ENCODE peak calls at places on chromosomes 4 and X, in six cellular contexts. N is IMR-90, S is AG09309, T is tibial nerve, Q is BJ, R is lung. G is an unnamed sample.

GRCh38 chr4:25857403-25857802 is 5.4 kb downstream of the SEL1L3 start:
- DNase-seq in N (no peak), S (no peak), T (no peak), Q (no peak), R (no peak), G (no peak)

GRCh38 chr4:150173854-150174398 is 95.7 kb downstream of the DCLK2 start:
- DNase-seq in N (no peak), S (no peak), T (no peak), Q (no peak), R (no peak), G (no peak)

GRCh38 chr4:749771-750666 is 44.4 kb downstream of the PCGF3 start:
- DNase-seq in N (peak), S (no peak), T (peak), Q (no peak), R (no peak), G (no peak)

GRCh38 chr4:19783667-19784223 is 468.0 kb upstream of the SLIT2 start:
- DNase-seq in N (no peak), S (no peak), T (no peak), Q (no peak), R (no peak), G (no peak)

GRCh38 chrX:72430405-72430968 is 124.8 kb upstream of the CITED1 start:
- DNase-seq in N (no peak), S (no peak), T (no peak), Q (no peak), R (no peak), G (no peak)

GRCh38 chr4:107666134-107666533 is 53.9 kb downstream of the PAPSS1 start:
- DNase-seq in N (peak), S (no peak), T (no peak), Q (peak), R (no peak), G (no peak)

GRCh38 chrX:41621236-41621651 is 67.5 kb upstream of the GPR34 start:
- DNase-seq in N (peak), S (no peak), T (no peak), Q (no peak), R (no peak), G (peak)

GRCh38 chrX:15299945-15300851 is 15.2 kb downstream of the ASB11 start:
- DNase-seq in N (peak), S (no peak), T (no peak), Q (no peak), R (no peak), G (peak)

GRCh38 chr4:73661646-73662119 is 41.4 kb upstream of the RASSF6 start:
- DNase-seq in N (peak), S (peak), T (no peak), Q (peak), R (no peak), G (peak)
- TF ChIP-seq CTCF in N (peak), S (peak), T (no peak), Q (peak), R (no peak), G (peak)

GRCh38 chr4:123415977-123416376 is 19.4 kb downstream of the SPRY1 start:
- DNase-seq in N (peak), S (peak), T (no peak), Q (no peak), R (no peak), G (no peak)
- H3K4me3 ChIP-seq in N (no peak), S (no peak), T (no peak), Q (no peak), R (no peak), G (no peak)

GRCh38 chrX:150544835-150545790 is 23.3 kb upstream of the MTM1 start:
- DNase-seq in N (no peak), S (no peak), T (no peak), Q (no peak), R (no peak), G (no peak)

GRCh38 chrX:150542846-150543229 is 25.6 kb upstream of the MTM1 start:
- DNase-seq in N (no peak), S (no peak), T (no peak), Q (no peak), R (no peak), G (no peak)

GRCh38 chrX:150546711-150547153 is 21.7 kb upstream of the MTM1 start:
- DNase-seq in N (no peak), S (no peak), T (no peak), Q (no peak), R (no peak), G (no peak)

GRCh38 chrX:150543230-150544155 is 24.9 kb upstream of the MTM1 start:
- DNase-seq in N (no peak), S (no peak), T (no peak), Q (no peak), R (no peak), G (no peak)

DNA sequence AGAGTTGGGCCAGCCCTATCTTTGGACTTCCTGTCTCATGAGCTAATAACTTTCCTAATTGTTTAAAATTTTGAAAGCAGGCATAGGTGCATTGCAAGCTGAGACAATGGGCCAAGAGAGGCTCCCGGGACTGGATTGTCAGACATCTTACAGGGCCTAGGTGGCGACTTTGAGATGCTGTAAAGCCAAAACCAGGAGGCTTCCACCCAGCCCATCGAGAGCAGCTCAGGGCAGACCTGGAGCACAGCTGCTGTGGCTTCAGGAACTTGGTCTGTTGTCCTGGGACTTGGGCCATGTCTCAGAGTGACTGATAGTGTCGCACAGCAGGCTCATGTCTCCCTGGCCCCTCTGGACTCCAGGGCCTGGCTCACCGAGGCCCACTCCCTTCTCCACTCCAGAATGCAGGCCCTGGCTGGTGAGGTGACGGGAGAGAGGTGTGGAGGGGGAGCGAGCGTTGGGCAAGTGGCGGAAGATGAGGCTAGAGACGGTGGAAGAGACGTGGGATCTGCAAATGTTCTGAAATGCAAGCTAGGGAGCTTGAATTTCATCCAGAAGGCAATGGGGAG is 24.1 kb upstream of the MTM1 start:
- DNase-seq in N (no peak), S (no peak), T (no peak), Q (no peak), R (no peak), G (no peak)
- TF ChIP-seq CTCF in N (no peak), S (no peak), T (no peak), Q (no peak), R (no peak), G (peak)

GRCh38 chr4:6270691-6271121 is 1.1 kb downstream of the WFS1 start:
- DNase-seq in N (peak), S (no peak), T (no peak), Q (no peak), R (no peak), G (no peak)

GRCh38 chr4:6269651-6270511 is at the start of gene WFS1:
- DNase-seq in N (peak), S (peak), T (peak), Q (peak), R (peak), G (peak)

GRCh38 chr4:6272863-6273660 is 3.4 kb downstream of the WFS1 start:
- DNase-seq in N (peak), S (peak), T (no peak), Q (peak), R (no peak), G (no peak)

GRCh38 chr4:6271701-6272465 is 2.2 kb downstream of the WFS1 start:
- DNase-seq in N (no peak), S (no peak), T (no peak), Q (no peak), R (peak), G (no peak)

DNA sequence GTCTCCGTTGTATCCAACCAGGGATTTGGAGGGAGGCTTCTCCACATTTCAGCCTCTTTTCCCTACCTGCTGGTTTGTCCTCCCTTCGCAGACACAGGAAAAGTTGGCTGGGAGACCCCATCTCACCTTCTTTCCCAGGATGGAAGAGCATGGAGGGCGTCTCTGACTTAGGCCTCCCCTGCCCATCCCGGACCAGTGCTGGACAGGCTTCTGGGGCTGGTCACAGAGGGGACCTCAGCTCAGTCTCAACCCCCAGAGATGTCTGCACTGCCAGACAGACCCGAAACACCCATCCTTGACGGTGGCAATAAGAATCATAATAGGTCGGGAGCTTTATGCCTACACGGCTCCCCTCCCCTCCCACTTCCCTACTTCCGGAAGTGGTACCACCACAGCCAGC is 1.6 kb downstream of the WFS1 start:
- DNase-seq in N (no peak), S (no peak), T (no peak), Q (no peak), R (no peak), G (no peak)
- H3K4me3 ChIP-seq in N (no peak), S (no peak), T (peak), Q (no peak), R (peak), G (no peak)

GRCh38 chr4:74387790-74388189 is 22.8 kb downstream of the EREG start:
- DNase-seq in N (no peak), S (no peak), T (no peak), Q (no peak), R (no peak), G (no peak)
- TF ChIP-seq CTCF in N (no peak), S (no peak), T (no peak), Q (no peak), R (no peak), G (no peak)

DNA sequence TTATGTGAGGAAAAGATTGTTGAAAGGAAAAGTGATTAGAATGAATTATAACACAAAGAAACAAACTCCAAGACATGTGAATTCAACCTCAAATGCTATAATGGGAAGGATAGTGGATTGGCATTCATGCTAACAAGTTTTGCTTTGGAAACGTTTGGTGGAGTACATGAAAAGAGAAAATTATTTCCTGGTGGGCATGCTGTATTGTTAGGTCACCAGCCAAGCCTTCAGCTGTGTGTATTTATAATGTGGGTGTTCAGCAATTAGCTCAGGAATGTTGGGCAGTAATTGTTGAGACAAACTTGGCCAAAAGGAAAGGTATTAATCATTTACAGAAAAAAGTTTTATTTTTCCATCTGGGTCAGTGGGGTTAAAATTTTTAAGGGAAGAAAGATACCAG is 198.9 kb upstream of the ARSJ start:
- DNase-seq in N (no peak), S (no peak), T (no peak), Q (no peak), R (no peak), G (peak)
- H3K4me3 ChIP-seq in N (no peak), S (no peak), T (no peak), Q (no peak), R (no peak), G (no peak)

DNA sequence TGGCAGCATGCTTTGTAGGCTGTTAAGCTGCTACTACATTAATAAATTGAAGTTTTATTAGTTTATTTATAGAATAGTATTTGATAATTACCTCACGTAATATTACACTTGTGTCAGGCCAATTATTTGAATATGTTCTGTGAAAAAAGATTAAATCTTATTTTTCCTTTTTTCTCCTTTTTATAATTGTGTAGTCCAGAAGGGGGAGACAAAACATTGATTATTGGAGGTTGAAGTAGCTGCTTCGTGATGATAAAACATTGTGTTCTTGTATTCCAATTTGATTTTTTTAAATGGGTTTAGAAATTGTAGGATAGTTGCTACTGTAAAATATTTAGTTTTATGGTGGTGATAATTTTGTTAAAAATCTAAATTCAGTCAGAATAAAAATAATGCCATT is 85.7 kb downstream of the DIAPH2 start:
- DNase-seq in N (peak), S (no peak), T (no peak), Q (no peak), R (no peak), G (no peak)
- TF ChIP-seq CTCF in N (peak), S (peak), T (no peak), Q (peak), R (no peak), G (peak)

GRCh38 chr4:101099001-101099400 is 248.3 kb downstream of the PPP3CA start:
- DNase-seq in N (no peak), S (no peak), T (no peak), Q (no peak), R (no peak), G (no peak)
- H3K4me3 ChIP-seq in N (no peak), S (no peak), T (no peak), Q (no peak), R (no peak), G (no peak)

GRCh38 chrX:1749499-1749898 is 134.6 kb downstream of the ASMT start:
- DNase-seq in N (no peak), S (no peak), T (no peak), Q (no peak), R (no peak), G (no peak)
- TF ChIP-seq CTCF in N (no peak), S (no peak), T (no peak), Q (no peak), R (no peak), G (no peak)

GRCh38 chr4:36281384-36282106 is at the start of gene DTHD1:
- DNase-seq in N (no peak), S (no peak), T (no peak), Q (no peak), R (no peak), G (no peak)

GRCh38 chr4:36278789-36279188 is 2.6 kb upstream of the DTHD1 start:
- DNase-seq in N (no peak), S (no peak), T (no peak), Q (no peak), R (no peak), G (no peak)

GRCh38 chr4:36277533-36277932 is 3.9 kb upstream of the DTHD1 start:
- DNase-seq in N (no peak), S (no peak), T (no peak), Q (no peak), R (no peak), G (no peak)

GRCh38 chr4:36283912-36284465 is 2.6 kb downstream of the DTHD1 start:
- DNase-seq in N (no peak), S (no peak), T (no peak), Q (no peak), R (no peak), G (no peak)

DNA sequence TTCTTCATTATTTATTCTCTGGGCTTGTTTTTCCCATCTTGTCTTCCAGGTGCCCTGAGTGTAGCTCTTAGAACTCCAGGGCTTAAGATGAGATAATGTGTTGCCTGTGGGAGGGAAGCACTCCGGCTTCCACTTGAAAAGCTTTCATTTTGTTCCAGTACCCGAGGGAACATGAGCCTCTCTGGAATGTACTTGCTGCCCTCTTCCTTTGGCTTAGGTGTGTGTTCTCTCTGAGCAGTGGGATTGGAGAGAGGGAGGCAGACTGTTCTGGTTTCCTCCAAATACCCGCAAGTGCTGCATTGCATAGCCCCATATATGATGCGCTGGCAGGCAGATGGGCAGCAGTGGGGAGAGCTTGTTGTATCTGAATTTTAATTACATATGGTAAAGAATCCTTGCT is 861 bp upstream of the DTHD1 start:
- DNase-seq in N (no peak), S (no peak), T (no peak), Q (no peak), R (peak), G (no peak)
- H3K4me3 ChIP-seq in N (no peak), S (no peak), T (no peak), Q (no peak), R (no peak), G (no peak)